ENCODE peak calls at places on chromosomes 3 and 15, in eight cellular contexts. One of them, this sample, is unnamed.

GRCh38 chr15:51267714-51268105 is 70.7 kb downstream of the CYP19A1 start:
- DNase-seq in Panc1: no peak
- DNase-seq in lower leg skin: no peak
- DNase-seq in right lobe of liver: no peak
- DNase-seq in PC-9: peak; percentile 18
- DNase-seq in HFFc6: no peak
- DNase-seq in osteocyte: no peak
- DNase-seq in nephron progenitor cell: peak; percentile 22
- DNase-seq in this sample: no peak

GRCh38 chr3:196631655-196632032 is 7.8 kb upstream of the NRROS start:
- DNase-seq in HFFc6: no peak
- DNase-seq in nephron progenitor cell: no peak
- DNase-seq in Panc1: no peak
- DNase-seq in PC-9: no peak
- DNase-seq in lower leg skin: no peak
- DNase-seq in osteocyte: no peak
- DNase-seq in right lobe of liver: no peak
- DNase-seq in this sample: no peak

GRCh38 chr3:125163739-125164601 is 48.6 kb downstream of the SLC12A8 start:
- DNase-seq in lower leg skin: no peak
- DNase-seq in HFFc6: no peak
- DNase-seq in osteocyte: no peak
- DNase-seq in PC-9: no peak
- DNase-seq in right lobe of liver: no peak
- DNase-seq in Panc1: peak; percentile 8
- DNase-seq in nephron progenitor cell: no peak
- DNase-seq in this sample: no peak

GRCh38 chr3:168591587-168591986 is 495.9 kb upstream of the GOLIM4 start:
- DNase-seq in HFFc6: no peak
- DNase-seq in osteocyte: no peak
- DNase-seq in PC-9: no peak
- DNase-seq in lower leg skin: no peak
- DNase-seq in right lobe of liver: no peak
- DNase-seq in nephron progenitor cell: no peak
- DNase-seq in Panc1: no peak
- DNase-seq in this sample: no peak

GRCh38 chr3:197345381-197345780 is 47.0 kb upstream of the DLG1 start:
- DNase-seq in osteocyte: no peak
- DNase-seq in lower leg skin: no peak
- DNase-seq in PC-9: no peak
- DNase-seq in right lobe of liver: no peak
- DNase-seq in HFFc6: no peak
- DNase-seq in nephron progenitor cell: no peak
- DNase-seq in Panc1: no peak
- DNase-seq in this sample: no peak

GRCh38 chr15:68631621-68632051 is 52.8 kb downstream of the CORO2B start:
- DNase-seq in osteocyte: no peak
- DNase-seq in right lobe of liver: no peak
- DNase-seq in PC-9: no peak
- DNase-seq in Panc1: no peak
- DNase-seq in HFFc6: no peak
- DNase-seq in lower leg skin: no peak
- DNase-seq in nephron progenitor cell: no peak
- DNase-seq in this sample: no peak

GRCh38 chr3:29065211-29065785 is 215.6 kb upstream of the RBMS3 start:
- DNase-seq in right lobe of liver: peak; percentile 14
- DNase-seq in lower leg skin: peak; percentile 50
- DNase-seq in nephron progenitor cell: peak; percentile 45
- DNase-seq in Panc1: no peak
- DNase-seq in osteocyte: peak; percentile 95
- DNase-seq in PC-9: peak; percentile 87
- DNase-seq in HFFc6: peak; percentile 98
- DNase-seq in this sample: peak; percentile 97

GRCh38 chr15:90893175-90894090 is 9.1 kb downstream of the FES start:
- DNase-seq in Panc1: no peak
- DNase-seq in HFFc6: no peak
- DNase-seq in nephron progenitor cell: no peak
- DNase-seq in right lobe of liver: peak; percentile 15
- DNase-seq in osteocyte: no peak
- DNase-seq in lower leg skin: no peak
- DNase-seq in PC-9: no peak
- DNase-seq in this sample: no peak

GRCh38 chr15:91922701-91923279 is 69.3 kb downstream of the SLCO3A1 start:
- DNase-seq in HFFc6: no peak
- DNase-seq in right lobe of liver: no peak
- DNase-seq in osteocyte: no peak
- DNase-seq in Panc1: no peak
- DNase-seq in lower leg skin: no peak
- DNase-seq in PC-9: no peak
- DNase-seq in nephron progenitor cell: no peak
- DNase-seq in this sample: no peak

GRCh38 chr15:88012711-88013110 is 243.8 kb downstream of the NTRK3 start:
- DNase-seq in PC-9: no peak
- DNase-seq in lower leg skin: no peak
- DNase-seq in HFFc6: no peak
- DNase-seq in nephron progenitor cell: no peak
- DNase-seq in right lobe of liver: no peak
- DNase-seq in Panc1: no peak
- DNase-seq in osteocyte: no peak
- DNase-seq in this sample: no peak

GRCh38 chr15:88013111-88013510 is 243.4 kb downstream of the NTRK3 start:
- DNase-seq in lower leg skin: no peak
- DNase-seq in nephron progenitor cell: no peak
- DNase-seq in osteocyte: no peak
- DNase-seq in PC-9: no peak
- DNase-seq in right lobe of liver: no peak
- DNase-seq in HFFc6: no peak
- DNase-seq in Panc1: no peak
- DNase-seq in this sample: no peak

GRCh38 chr15:88014492-88014891 is 242.0 kb downstream of the NTRK3 start:
- DNase-seq in HFFc6: no peak
- DNase-seq in nephron progenitor cell: no peak
- DNase-seq in right lobe of liver: no peak
- DNase-seq in Panc1: no peak
- DNase-seq in PC-9: no peak
- DNase-seq in osteocyte: no peak
- DNase-seq in lower leg skin: no peak
- DNase-seq in this sample: no peak

GRCh38 chr15:88016373-88016772 is 240.2 kb downstream of the NTRK3 start:
- DNase-seq in HFFc6: no peak
- DNase-seq in Panc1: no peak
- DNase-seq in lower leg skin: no peak
- DNase-seq in PC-9: no peak
- DNase-seq in right lobe of liver: no peak
- DNase-seq in osteocyte: no peak
- DNase-seq in nephron progenitor cell: no peak
- DNase-seq in this sample: no peak

DNA sequence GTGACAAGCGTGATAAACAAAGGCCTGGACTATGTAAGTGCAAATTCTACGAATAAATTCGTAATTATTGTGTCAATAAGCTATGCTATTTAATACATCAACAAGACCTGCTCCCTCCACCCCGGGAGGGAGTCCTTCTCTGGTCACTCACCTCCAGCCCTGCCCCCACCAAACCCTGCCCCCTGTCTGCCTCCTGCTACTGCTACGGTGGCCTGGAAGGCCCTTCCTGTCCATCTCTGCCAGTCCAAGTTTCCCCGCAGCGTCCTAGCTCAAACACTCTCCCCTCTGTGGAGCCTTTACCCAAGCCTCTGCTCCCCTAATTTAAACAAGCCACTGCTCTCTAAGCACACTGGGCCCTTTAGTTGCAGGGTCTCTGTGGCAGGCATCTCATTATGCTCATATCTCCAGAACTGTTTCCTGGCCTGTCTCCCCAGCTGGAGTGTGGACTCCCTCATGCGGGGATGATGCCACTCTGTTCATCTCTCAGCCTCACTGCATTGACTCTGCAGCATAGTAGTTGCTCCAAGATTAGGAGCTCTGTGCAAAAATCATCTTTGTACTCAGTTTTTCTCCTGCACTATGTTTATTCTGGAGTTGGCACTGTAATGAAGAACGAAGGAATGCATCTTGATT is 241.2 kb downstream of the NTRK3 start:
- DNase-seq in right lobe of liver: no peak
- DNase-seq in Panc1: no peak
- DNase-seq in HFFc6: no peak
- DNase-seq in lower leg skin: no peak
- DNase-seq in osteocyte: no peak
- DNase-seq in PC-9: no peak
- DNase-seq in nephron progenitor cell: no peak
- DNase-seq in this sample: no peak
- TF ChIP-seq CTCF in right lobe of liver: no peak
- TF ChIP-seq CTCF in Panc1: no peak
- TF ChIP-seq CTCF in HFFc6: no peak
- TF ChIP-seq CTCF in lower leg skin: no peak
- TF ChIP-seq CTCF in osteocyte: no peak
- TF ChIP-seq CTCF in PC-9: no peak
- TF ChIP-seq CTCF in nephron progenitor cell: no peak
- TF ChIP-seq CTCF in this sample: no peak

DNA sequence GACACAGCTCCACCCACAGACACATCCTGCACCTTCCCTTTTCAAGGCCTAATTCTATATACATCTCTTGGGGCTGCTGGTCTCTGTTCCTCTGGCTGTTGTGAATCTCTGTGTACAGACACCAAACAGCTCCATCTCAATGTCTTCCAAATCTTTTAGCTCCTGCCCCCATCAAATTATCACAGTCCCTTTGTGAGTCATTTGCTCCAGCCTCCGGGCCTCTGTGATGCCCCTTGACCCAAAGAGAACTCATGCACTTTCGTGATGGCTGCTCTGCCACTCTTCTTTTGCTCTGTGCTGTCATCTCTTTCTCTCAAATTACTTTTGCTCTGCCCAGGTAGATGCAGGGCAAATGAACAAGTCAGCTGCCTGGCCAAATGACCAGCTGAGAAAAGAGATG is 369.0 kb upstream of the CDIN1 start:
- DNase-seq in osteocyte: no peak
- DNase-seq in Panc1: no peak
- DNase-seq in PC-9: no peak
- DNase-seq in HFFc6: no peak
- DNase-seq in right lobe of liver: no peak
- DNase-seq in nephron progenitor cell: no peak
- DNase-seq in lower leg skin: no peak
- DNase-seq in this sample: no peak
- TF ChIP-seq CTCF in osteocyte: no peak
- TF ChIP-seq CTCF in Panc1: no peak
- TF ChIP-seq CTCF in PC-9: no peak
- TF ChIP-seq CTCF in HFFc6: no peak
- TF ChIP-seq CTCF in right lobe of liver: no peak
- TF ChIP-seq CTCF in nephron progenitor cell: no peak
- TF ChIP-seq CTCF in lower leg skin: no peak
- TF ChIP-seq CTCF in this sample: no peak

DNA sequence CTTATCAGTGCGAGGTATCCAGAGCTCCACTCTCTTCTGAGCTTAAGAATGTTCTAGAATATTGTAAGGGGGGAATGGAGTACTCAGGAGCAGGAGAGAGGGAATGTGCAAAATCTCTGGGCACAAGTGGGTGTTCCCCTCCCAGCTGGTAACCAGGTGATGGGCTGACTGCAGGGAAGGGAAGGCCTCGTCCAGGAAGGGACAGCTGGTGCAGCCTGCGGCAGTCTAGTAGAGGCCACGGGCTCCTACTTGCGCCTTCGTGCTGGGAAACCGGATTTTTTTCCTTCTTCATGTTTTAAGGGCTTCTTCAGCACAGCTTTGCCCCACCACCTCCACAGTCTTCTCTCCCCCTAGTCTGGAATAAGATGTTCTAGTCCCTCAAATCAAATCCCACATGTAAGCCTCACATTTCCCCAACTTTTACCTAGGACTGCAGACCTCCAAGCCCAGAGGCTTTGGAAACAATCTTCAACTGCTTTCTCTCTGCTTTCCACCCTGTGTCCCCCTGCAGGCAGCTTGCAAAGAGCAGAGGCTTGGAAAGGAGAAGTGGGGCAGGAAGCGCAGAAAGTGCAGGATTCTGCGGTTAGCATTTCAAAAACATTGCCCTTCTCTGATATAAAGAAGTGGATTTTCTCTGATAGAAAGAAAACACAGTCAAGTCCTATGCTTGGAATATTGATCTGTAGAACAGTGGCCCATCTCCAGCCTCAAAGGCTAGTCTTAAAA is 11.9 kb upstream of the CGNL1 start:
- DNase-seq in osteocyte: no peak
- DNase-seq in lower leg skin: no peak
- DNase-seq in right lobe of liver: no peak
- DNase-seq in nephron progenitor cell: no peak
- DNase-seq in PC-9: no peak
- DNase-seq in HFFc6: no peak
- DNase-seq in Panc1: no peak
- DNase-seq in this sample: no peak
- TF ChIP-seq CTCF in osteocyte: peak; percentile 47
- TF ChIP-seq CTCF in lower leg skin: no peak
- TF ChIP-seq CTCF in right lobe of liver: no peak
- TF ChIP-seq CTCF in nephron progenitor cell: no peak
- TF ChIP-seq CTCF in PC-9: no peak
- TF ChIP-seq CTCF in HFFc6: peak; percentile 27
- TF ChIP-seq CTCF in Panc1: no peak
- TF ChIP-seq CTCF in this sample: peak; percentile 51

GRCh38 chr3:50369271-50369670 is 9.9 kb upstream of the TMEM115 start:
- DNase-seq in right lobe of liver: no peak
- DNase-seq in osteocyte: no peak
- DNase-seq in HFFc6: no peak
- DNase-seq in PC-9: no peak
- DNase-seq in nephron progenitor cell: no peak
- DNase-seq in lower leg skin: no peak
- DNase-seq in Panc1: no peak
- DNase-seq in this sample: no peak

GRCh38 chr3:50372349-50372748 is 13.0 kb upstream of the TMEM115 start:
- DNase-seq in PC-9: no peak
- DNase-seq in osteocyte: no peak
- DNase-seq in HFFc6: no peak
- DNase-seq in Panc1: no peak
- DNase-seq in right lobe of liver: no peak
- DNase-seq in nephron progenitor cell: no peak
- DNase-seq in lower leg skin: no peak
- DNase-seq in this sample: no peak

GRCh38 chr3:50371133-50371670 is 11.9 kb upstream of the TMEM115 start:
- DNase-seq in nephron progenitor cell: no peak
- DNase-seq in lower leg skin: no peak
- DNase-seq in HFFc6: no peak
- DNase-seq in Panc1: no peak
- DNase-seq in right lobe of liver: no peak
- DNase-seq in PC-9: no peak
- DNase-seq in osteocyte: no peak
- DNase-seq in this sample: no peak

GRCh38 chr3:50373146-50373864 is 14.0 kb upstream of the TMEM115 start:
- DNase-seq in nephron progenitor cell: no peak
- DNase-seq in HFFc6: no peak
- DNase-seq in Panc1: no peak
- DNase-seq in lower leg skin: no peak
- DNase-seq in right lobe of liver: no peak
- DNase-seq in osteocyte: no peak
- DNase-seq in PC-9: no peak
- DNase-seq in this sample: no peak

DNA sequence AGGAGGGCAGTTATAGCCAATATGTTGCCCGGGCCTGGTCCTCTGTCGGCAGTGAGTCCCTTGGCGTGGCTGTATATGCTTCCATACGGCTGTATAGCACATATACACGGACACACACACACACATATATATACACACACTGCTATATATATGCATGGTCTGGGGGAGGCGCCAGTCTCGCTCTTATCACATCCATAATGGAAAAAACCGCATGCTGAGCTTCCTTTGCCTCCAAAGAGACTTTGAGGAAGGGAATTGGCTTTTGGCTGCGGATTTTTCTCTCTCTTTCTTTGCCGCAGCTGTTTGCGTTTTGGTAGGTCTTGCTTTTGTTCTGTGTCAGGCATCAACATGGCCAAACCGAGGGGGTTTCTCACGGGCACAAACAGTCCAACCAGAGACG is 11.3 kb upstream of the TMEM115 start:
- DNase-seq in Panc1: no peak
- DNase-seq in PC-9: peak; percentile 30
- DNase-seq in nephron progenitor cell: no peak
- DNase-seq in lower leg skin: no peak
- DNase-seq in HFFc6: no peak
- DNase-seq in right lobe of liver: no peak
- DNase-seq in osteocyte: no peak
- DNase-seq in this sample: no peak
- TF ChIP-seq CTCF in Panc1: no peak
- TF ChIP-seq CTCF in PC-9: peak; percentile 50
- TF ChIP-seq CTCF in nephron progenitor cell: no peak
- TF ChIP-seq CTCF in lower leg skin: no peak
- TF ChIP-seq CTCF in HFFc6: peak; percentile 14
- TF ChIP-seq CTCF in right lobe of liver: no peak
- TF ChIP-seq CTCF in osteocyte: peak; percentile 44
- TF ChIP-seq CTCF in this sample: peak; percentile 21